ENCODE peak calls at places on chromosomes 1 and 21, in four cellular contexts. B is GM12878, U is K562, J is HepG2. L is an unnamed sample.

GRCh38 chr1:15557594-15557993 is 27.3 kb downstream of the AGMAT start:
- DNase-seq in B (no peak), U (no peak), J (no peak), L (no peak)

GRCh38 chr1:151934048-151934493 is 24.8 kb upstream of the THEM4 start:
- DNase-seq in B (no peak), U (peak), J (peak), L (peak)

GRCh38 chr1:66090863-66091457 is 298.3 kb downstream of the PDE4B start:
- DNase-seq in B (no peak), U (no peak), J (no peak), L (no peak)

GRCh38 chr1:212518188-212518951 is 85.7 kb downstream of the NENF start:
- DNase-seq in B (no peak), U (no peak), J (peak), L (peak)

GRCh38 chr1:4344065-4344753 is 310.2 kb upstream of the AJAP1 start:
- DNase-seq in B (peak), U (no peak), J (no peak), L (no peak)

GRCh38 chr21:38985423-38986378 is 180.0 kb downstream of the ETS2 start:
- DNase-seq in B (peak), U (peak), J (no peak), L (no peak)

GRCh38 chr1:201023517-201023902 is at the start of gene KIF21B:
- DNase-seq in B (no peak), U (peak), J (peak), L (peak)

GRCh38 chr1:7493711-7494110 is 277.4 kb upstream of the VAMP3 start:
- DNase-seq in B (no peak), U (no peak), J (no peak), L (no peak)

GRCh38 chr21:29305068-29305467 is 6.3 kb downstream of the BACH1 start:
- DNase-seq in B (no peak), U (no peak), J (no peak), L (no peak)

GRCh38 chr1:19034721-19035120 is 78.2 kb upstream of the IFFO2 start:
- DNase-seq in B (no peak), U (no peak), J (no peak), L (no peak)

GRCh38 chr1:200411406-200412257 is 1.8 kb upstream of the ZNF281 start:
- DNase-seq in B (no peak), U (no peak), J (peak), L (no peak)

GRCh38 chr1:110421159-110421777 is 13.8 kb upstream of the LAMTOR5 start:
- DNase-seq in B (no peak), U (no peak), J (no peak), L (no peak)

GRCh38 chr21:33433001-33433400 is 29.8 kb downstream of the IFNGR2 start:
- DNase-seq in B (no peak), U (no peak), J (no peak), L (no peak)

GRCh38 chr1:198186916-198187580 is 30.2 kb downstream of the NEK7 start:
- DNase-seq in B (no peak), U (no peak), J (no peak), L (no peak)

GRCh38 chr1:204826970-204827369 is 43.7 kb upstream of the NFASC start:
- DNase-seq in B (no peak), U (peak), J (peak), L (peak)
- TF ChIP-seq KDM1A in B (no peak), U (no peak), J (no peak), L (no peak)

GRCh38 chr1:166170726-166171125 is 3.9 kb upstream of the FAM78B start:
- DNase-seq in B (no peak), U (no peak), J (no peak), L (no peak)

GRCh38 chr1:166176416-166176815 is 9.6 kb upstream of the FAM78B start:
- DNase-seq in B (no peak), U (no peak), J (no peak), L (no peak)

GRCh38 chr1:166170075-166170474 is 3.3 kb upstream of the FAM78B start:
- DNase-seq in B (peak), U (no peak), J (no peak), L (no peak)

GRCh38 chr1:166172106-166172505 is 5.3 kb upstream of the FAM78B start:
- DNase-seq in B (no peak), U (no peak), J (no peak), L (no peak)

GRCh38 chr1:166174108-166174507 is 7.3 kb upstream of the FAM78B start:
- DNase-seq in B (no peak), U (no peak), J (no peak), L (no peak)
- TF ChIP-seq ESRRA in B (no peak), U (no peak), J (no peak), L (no peak)

GRCh38 chr1:215022723-215023122 is 59.8 kb upstream of the KCNK2 start:
- DNase-seq in B (no peak), U (no peak), J (no peak), L (no peak)

GRCh38 chr1:215022204-215022603 is 60.3 kb upstream of the KCNK2 start:
- DNase-seq in B (no peak), U (no peak), J (no peak), L (no peak)

GRCh38 chr1:215018555-215018954 is 64.0 kb upstream of the KCNK2 start:
- DNase-seq in B (no peak), U (no peak), J (no peak), L (no peak)

GRCh38 chr1:215028954-215029353 is 53.6 kb upstream of the KCNK2 start:
- DNase-seq in B (no peak), U (no peak), J (no peak), L (no peak)

DNA sequence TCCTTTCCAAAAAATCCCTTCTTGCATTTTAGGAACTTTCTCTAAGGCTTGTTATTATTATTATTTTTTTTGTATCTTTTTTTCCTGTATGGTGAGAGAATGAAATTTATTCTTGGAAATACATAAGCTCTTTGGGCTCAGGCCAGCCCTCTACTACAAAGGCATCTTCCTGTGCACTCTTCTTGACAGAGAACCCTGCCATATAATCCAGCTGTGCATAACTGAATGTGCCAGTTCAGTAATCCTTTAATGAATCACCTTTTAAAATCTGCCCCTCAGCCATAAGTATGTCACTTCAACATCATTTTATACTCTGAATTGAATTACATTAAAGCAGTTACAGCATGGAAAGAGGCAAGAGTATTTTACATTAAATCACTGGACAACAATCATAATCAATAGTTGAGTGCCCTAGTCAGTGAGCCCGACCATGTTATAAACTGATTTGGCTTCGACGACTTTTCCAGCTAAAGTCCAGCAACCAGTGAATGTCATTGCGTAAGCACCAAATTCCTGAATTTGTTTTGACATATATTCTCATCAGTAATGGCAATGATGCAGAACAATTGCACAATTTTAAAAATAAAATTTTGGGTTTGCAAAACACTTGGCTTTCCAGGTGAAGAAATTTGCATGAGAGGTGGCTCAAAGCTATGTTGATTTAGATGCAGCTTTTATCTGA is 59.2 kb upstream of the KCNK2 start:
- DNase-seq in B (no peak), U (no peak), J (no peak), L (no peak)
- TF ChIP-seq POLR2AphosphoS2 in B (no peak), U (no peak), J (no peak), L (no peak)

GRCh38 chr1:78743626-78744025 is 94.0 kb downstream of the IFI44 start:
- DNase-seq in B (no peak), U (no peak), J (no peak), L (no peak)
- TF ChIP-seq KDM1A in B (no peak), U (no peak), J (no peak), L (no peak)